ENCODE peak calls at places on chromosomes 12 and 14, in five cellular contexts. M is pancreas, G is astrocyte of the spinal cord, O is fibroblast of pulmonary artery, Q is neuronal stem cell. A is an unnamed sample.

GRCh38 chr12:9378430-9378835 is 170.2 kb upstream of the PZP start:
- DNase-seq in M (no peak), G (no peak), O (no peak), Q (no peak), A (peak)

GRCh38 chr14:65074449-65075155 is 27.7 kb downstream of the MAX start:
- DNase-seq in M (no peak), G (no peak), O (peak), Q (no peak), A (no peak)

GRCh38 chr14:35594616-35595015 is 60.7 kb downstream of the INSM2 start:
- DNase-seq in M (no peak), G (peak), O (peak), Q (no peak), A (no peak)

GRCh38 chr14:71130491-71131179 is 223.4 kb downstream of the PCNX1 start:
- DNase-seq in M (no peak), G (peak), O (peak), Q (no peak), A (peak)

GRCh38 chr12:30752255-30752654 is 2.5 kb downstream of the CAPRIN2 start:
- DNase-seq in M (no peak), G (no peak), O (no peak), Q (no peak), A (no peak)

GRCh38 chr12:78584695-78585094 is 279.9 kb upstream of the SYT1 start:
- DNase-seq in M (no peak), G (peak), O (peak), Q (no peak), A (peak)

GRCh38 chr14:102803139-102803538 is 25.9 kb downstream of the TRAF3 start:
- DNase-seq in M (no peak), G (no peak), O (no peak), Q (no peak), A (peak)

GRCh38 chr14:41343857-41344256 is 262.8 kb upstream of the LRFN5 start:
- DNase-seq in M (no peak), G (no peak), O (no peak), Q (no peak), A (no peak)

GRCh38 chr12:131833896-131834641 is 5.9 kb downstream of the MMP17 start:
- DNase-seq in M (peak), G (peak), O (peak), Q (no peak), A (peak)

GRCh38 chr14:95049952-95050351 is 107.4 kb downstream of the DICER1 start:
- DNase-seq in M (no peak), G (no peak), O (no peak), Q (no peak), A (no peak)

GRCh38 chr14:78611031-78611430 is 440.9 kb downstream of the NRXN3 start:
- DNase-seq in M (no peak), G (no peak), O (no peak), Q (no peak), A (no peak)

GRCh38 chr14:24734917-24735500 is 101.0 kb upstream of the GZMB start:
- DNase-seq in M (no peak), G (peak), O (peak), Q (peak), A (peak)

GRCh38 chr12:62730649-62731377 is 204.1 kb downstream of the PPM1H start:
- DNase-seq in M (no peak), G (peak), O (peak), Q (no peak), A (peak)

GRCh38 chr12:45232771-45233372 is 17.0 kb downstream of the ANO6 start:
- DNase-seq in M (no peak), G (peak), O (peak), Q (no peak), A (peak)

GRCh38 chr12:3881208-3881980 is 8.2 kb upstream of the PARP11 start:
- DNase-seq in M (no peak), G (no peak), O (no peak), Q (peak), A (no peak)

GRCh38 chr14:54642121-54642520 is 75.2 kb downstream of the SAMD4A start:
- DNase-seq in M (no peak), G (no peak), O (no peak), Q (no peak), A (no peak)

GRCh38 chr12:111151441-111151840 is 217.5 kb downstream of the PHETA1 start:
- DNase-seq in M (no peak), G (no peak), O (no peak), Q (no peak), A (no peak)

GRCh38 chr12:12671850-12672660 is 23.9 kb downstream of the GPR19 start:
- DNase-seq in M (no peak), G (peak), O (no peak), Q (no peak), A (no peak)
- H3K4me3 ChIP-seq in M (no peak), G (no peak), O (no peak), Q (no peak), A (no peak)

DNA sequence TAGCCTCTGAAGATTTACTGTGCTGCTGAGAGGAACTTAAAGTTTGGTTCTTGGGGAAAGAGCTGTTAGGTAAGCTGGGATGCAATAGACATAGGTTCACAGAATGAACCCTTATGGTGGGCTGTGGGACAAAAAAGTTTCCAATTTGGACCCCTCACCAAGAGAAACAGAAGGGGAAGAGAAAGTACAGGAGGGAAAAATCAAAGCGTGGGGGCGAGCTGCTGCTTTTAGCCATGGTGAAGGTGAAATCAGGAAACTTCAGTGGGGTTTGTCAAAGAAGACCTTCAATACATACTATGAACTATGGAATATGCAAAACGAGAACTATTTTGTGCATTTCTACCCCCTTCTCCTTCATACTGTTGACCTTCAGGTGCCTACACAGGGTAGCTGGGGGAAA is 10.6 kb upstream of the NINJ2 start:
- DNase-seq in M (no peak), G (no peak), O (no peak), Q (no peak), A (no peak)
- H3K4me3 ChIP-seq in M (no peak), G (no peak), O (no peak), Q (no peak), A (no peak)

DNA sequence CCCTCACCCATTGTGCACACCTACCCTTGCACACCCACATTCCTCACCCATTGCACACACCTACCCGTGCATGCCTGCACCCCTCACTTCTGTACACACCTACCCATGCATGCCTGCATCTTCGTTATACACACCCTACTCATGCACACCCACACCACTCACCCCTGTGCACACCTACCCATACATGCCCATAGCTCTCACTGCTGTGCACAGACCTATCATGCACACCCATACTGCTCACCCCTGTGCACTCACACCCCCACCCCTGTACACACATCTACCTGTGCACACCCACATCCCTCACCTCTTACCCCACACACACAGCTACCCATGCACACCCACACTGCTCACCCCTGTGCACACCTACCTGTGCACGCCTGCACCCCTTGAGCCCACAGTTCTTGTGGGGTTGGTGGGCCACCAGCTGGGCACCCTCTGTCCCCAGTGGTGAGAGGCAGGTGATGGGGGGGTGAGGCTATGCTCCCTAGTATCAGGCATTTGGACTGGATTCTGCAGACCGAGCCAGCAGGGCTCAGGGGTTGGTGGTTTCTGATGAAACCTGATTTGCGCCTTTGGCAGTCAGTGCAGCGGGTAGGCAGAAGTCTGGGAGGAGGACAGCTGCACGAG is 15.6 kb downstream of the CEP170B start:
- DNase-seq in M (peak), G (no peak), O (no peak), Q (no peak), A (no peak)
- H3K4me3 ChIP-seq in M (no peak), G (no peak), O (no peak), Q (peak), A (no peak)

DNA sequence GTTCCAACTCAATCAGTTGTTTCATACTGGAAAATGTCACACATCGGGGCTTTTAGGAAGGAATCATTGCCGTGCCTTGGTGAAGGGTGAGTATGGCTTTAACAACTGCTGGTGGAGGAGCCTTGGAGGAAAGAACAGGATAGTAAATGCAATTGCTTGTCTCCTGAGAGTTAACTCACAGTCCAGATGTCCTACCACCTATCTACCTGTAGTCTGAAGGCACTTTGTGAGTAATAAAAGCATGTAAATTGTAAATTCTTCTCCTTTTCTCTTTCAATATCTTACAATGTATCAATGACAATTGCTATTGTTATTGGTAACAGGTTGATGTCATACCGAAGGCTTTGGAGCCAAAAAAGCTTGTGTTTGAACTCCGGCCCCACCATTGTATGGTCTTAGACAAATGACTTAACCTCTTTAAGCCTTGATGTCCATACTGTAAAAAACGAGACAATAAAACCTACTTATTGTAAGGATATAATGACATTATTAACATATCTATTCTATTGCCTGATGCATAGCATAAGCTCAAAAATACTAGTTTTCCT is 397.4 kb downstream of the ADAMTS20 start:
- DNase-seq in M (no peak), G (no peak), O (no peak), Q (no peak), A (no peak)
- H3K4me3 ChIP-seq in M (no peak), G (no peak), O (no peak), Q (no peak), A (no peak)

DNA sequence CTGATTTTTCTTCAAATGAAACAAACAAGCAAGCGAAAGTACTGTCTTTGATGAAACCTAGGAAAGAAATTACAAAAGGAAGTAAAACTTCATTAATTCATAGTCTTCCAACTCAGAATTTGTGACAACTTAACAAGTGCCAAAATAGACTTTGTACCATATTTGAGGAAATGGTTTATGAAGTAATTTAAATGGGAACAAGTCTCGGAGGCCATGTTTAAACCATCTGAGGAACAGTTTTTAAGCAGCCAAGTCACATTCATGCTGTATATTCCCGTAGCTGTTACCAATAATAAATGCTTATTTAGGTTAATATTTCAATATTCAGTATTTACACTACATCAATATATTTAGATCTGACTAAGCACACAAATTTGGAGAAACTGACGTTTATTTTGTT is 779 bp upstream of the ARHGDIB start:
- DNase-seq in M (no peak), G (no peak), O (no peak), Q (no peak), A (no peak)
- H3K4me3 ChIP-seq in M (no peak), G (no peak), O (peak), Q (no peak), A (no peak)

GRCh38 chr12:1583421-1584078 is 10.8 kb downstream of the FBXL14 start:
- DNase-seq in M (no peak), G (peak), O (peak), Q (peak), A (peak)
- H3K4me3 ChIP-seq in M (no peak), G (no peak), O (peak), Q (no peak), A (peak)

GRCh38 chr12:29255061-29255460 is 106.0 kb downstream of the FAR2 start:
- DNase-seq in M (no peak), G (no peak), O (no peak), Q (no peak), A (no peak)
- H3K4me3 ChIP-seq in M (no peak), G (no peak), O (no peak), Q (no peak), A (no peak)

GRCh38 chr12:85036736-85037135 is 585 bp downstream of the LRRIQ1 start:
- DNase-seq in M (no peak), G (no peak), O (no peak), Q (no peak), A (no peak)

GRCh38 chr12:85041395-85041794 is 5.2 kb downstream of the LRRIQ1 start:
- DNase-seq in M (no peak), G (no peak), O (no peak), Q (no peak), A (no peak)

GRCh38 chr12:85036241-85036707 is at the start of the genes LRRIQ1 and TSPAN19:
- DNase-seq in M (peak), G (peak), O (peak), Q (peak), A (peak)
- H3K4me3 ChIP-seq in M (peak), G (peak), O (peak), Q (peak), A (peak)